ENCODE peak calls at places on chromosome 1, in five cellular contexts. D, G, V, L and Q are unnamed samples.

GRCh38 chr1:155981266-155982088 is 3.1 kb upstream of the ARHGEF2 start:
- DNase-seq in V (no peak), L (peak), G (no peak), D (no peak), Q (no peak)

GRCh38 chr1:205925730-205926129 is 17.5 kb downstream of the SLC26A9 start:
- DNase-seq in V (peak), L (no peak), D (no peak), G (no peak), Q (no peak)

GRCh38 chr1:19815801-19816736 is 986 bp upstream of the RNF186 start:
- DNase-seq in V (no peak), L (no peak), G (no peak), D (no peak), Q (no peak)

GRCh38 chr1:207920481-207921050 is 9.6 kb upstream of the CD34 start:
- DNase-seq in G (no peak), L (no peak), D (no peak), V (no peak), Q (no peak)

GRCh38 chr1:192877283-192877886 is 68.5 kb downstream of the RGS2 start:
- DNase-seq in D (no peak), V (no peak), L (no peak), G (no peak), Q (no peak)

GRCh38 chr1:209172286-209172685 is 411.2 kb upstream of the CAMK1G start:
- DNase-seq in G (no peak), D (no peak), L (no peak), V (no peak), Q (no peak)

GRCh38 chr1:170791941-170792340 is 128.0 kb downstream of the PRRX1 start:
- DNase-seq in D (no peak), G (no peak), V (no peak), L (no peak), Q (no peak)

GRCh38 chr1:10539411-10540043 is 64.8 kb downstream of the PEX14 start:
- DNase-seq in D (no peak), V (no peak), G (no peak), L (no peak), Q (no peak)

GRCh38 chr1:16163882-16164820 is 8.3 kb upstream of the EPHA2 start:
- DNase-seq in L (no peak), V (no peak), D (no peak), G (no peak), Q (no peak)

GRCh38 chr1:28812669-28813468 is 899 bp downstream of the OPRD1 start:
- DNase-seq in V (no peak), D (no peak), L (no peak), G (no peak), Q (no peak)

GRCh38 chr1:174398246-174398645 is 49.5 kb upstream of the GPR52 start:
- DNase-seq in G (no peak), L (no peak), V (no peak), D (no peak), Q (no peak)

GRCh38 chr1:26370591-26371382 is 1.8 kb downstream of the ZNF683 start:
- DNase-seq in G (no peak), D (no peak), V (no peak), L (no peak), Q (no peak)

GRCh38 chr1:6491076-6491449 is 404 bp downstream of the PLEKHG5 start:
- DNase-seq in V (no peak), D (no peak), G (no peak), L (no peak), Q (no peak)
- TF ChIP-seq CTCF in V (no peak), D (no peak), G (no peak), L (no peak), Q (no peak)

GRCh38 chr1:46194641-46195179 is 3.5 kb downstream of the POMGNT1 start:
- DNase-seq in L (no peak), G (no peak), D (no peak), V (no peak), Q (no peak)
- TF ChIP-seq CTCF in L (no peak), G (no peak), D (no peak), V (no peak), Q (no peak)

GRCh38 chr1:30249446-30250337 is 473.7 kb downstream of the MATN1 start:
- DNase-seq in D (no peak), V (no peak), L (no peak), G (no peak), Q (no peak)

GRCh38 chr1:30250338-30251022 is 472.9 kb downstream of the MATN1 start:
- DNase-seq in D (no peak), V (no peak), G (no peak), L (no peak), Q (no peak)

GRCh38 chr1:30253361-30253760 is 470.0 kb downstream of the MATN1 start:
- DNase-seq in V (no peak), L (no peak), G (no peak), D (no peak), Q (no peak)

GRCh38 chr1:30253807-30254440 is 469.5 kb downstream of the MATN1 start:
- DNase-seq in L (no peak), D (no peak), V (no peak), G (peak), Q (no peak)

DNA sequence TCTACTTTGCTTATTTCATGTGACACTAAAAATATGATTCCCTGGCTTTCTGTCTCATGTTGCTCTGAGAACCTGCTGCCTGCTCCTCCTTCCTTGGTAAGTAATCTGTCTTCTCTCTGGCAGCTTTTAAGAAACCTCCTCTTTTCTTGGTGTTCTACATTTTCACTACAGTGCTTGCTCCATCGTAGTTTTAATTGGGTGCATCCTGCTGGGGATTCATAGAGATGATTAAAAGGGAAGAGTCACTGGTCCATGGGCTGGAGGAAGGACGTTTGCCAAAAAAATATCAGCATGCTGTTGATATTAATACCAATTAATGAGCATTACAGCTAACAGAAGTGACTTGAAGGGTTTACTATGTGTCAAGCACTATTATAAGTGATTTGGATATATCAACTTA is 471.9 kb downstream of the MATN1 start:
- DNase-seq in D (no peak), L (no peak), V (no peak), G (no peak), Q (no peak)
- TF ChIP-seq CTCF in D (no peak), L (no peak), V (no peak), G (no peak), Q (no peak)

DNA sequence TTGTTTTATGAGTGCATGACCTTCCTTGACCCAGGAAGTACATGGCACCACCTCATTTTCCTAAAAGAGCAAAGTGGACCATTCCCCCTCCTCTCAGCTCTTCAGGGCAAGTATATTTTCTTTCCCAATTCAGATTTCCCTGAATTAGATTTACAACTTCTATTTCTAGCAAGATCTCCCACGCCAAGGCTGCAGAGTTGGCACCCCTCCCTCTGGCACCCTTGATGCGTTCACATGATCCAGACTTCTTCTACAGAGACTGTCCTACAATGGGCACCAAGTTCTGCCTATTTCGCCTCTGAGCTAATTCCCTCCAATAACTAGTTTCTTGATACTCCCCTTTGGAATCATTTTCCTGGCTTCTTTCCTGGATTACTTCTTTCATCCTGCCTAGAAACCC is 121.9 kb downstream of the CDC7 start:
- DNase-seq in V (peak), L (no peak), D (peak), G (no peak), Q (no peak)
- TF ChIP-seq CTCF in V (no peak), L (no peak), D (no peak), G (no peak), Q (no peak)

GRCh38 chr1:85849660-85850059 is 141.4 kb upstream of the ZNHIT6 start:
- DNase-seq in D (no peak), V (no peak), G (no peak), L (no peak), Q (no peak)

GRCh38 chr1:85847356-85847755 is 139.1 kb upstream of the ZNHIT6 start:
- DNase-seq in G (no peak), L (no peak), V (no peak), D (no peak), Q (no peak)

GRCh38 chr1:85846706-85847105 is 138.5 kb upstream of the ZNHIT6 start:
- DNase-seq in L (no peak), G (no peak), V (no peak), D (no peak), Q (no peak)

GRCh38 chr1:85850238-85850637 is 142.0 kb upstream of the ZNHIT6 start:
- DNase-seq in D (no peak), V (no peak), L (peak), G (no peak), Q (no peak)
- TF ChIP-seq CTCF in D (no peak), V (no peak), L (no peak), G (no peak), Q (no peak)

GRCh38 chr1:227789881-227790400 is 25.5 kb upstream of the PRSS38 start:
- DNase-seq in V (no peak), L (no peak), G (no peak), D (no peak), Q (no peak)
- TF ChIP-seq CTCF in V (no peak), L (no peak), G (no peak), D (no peak), Q (no peak)

DNA sequence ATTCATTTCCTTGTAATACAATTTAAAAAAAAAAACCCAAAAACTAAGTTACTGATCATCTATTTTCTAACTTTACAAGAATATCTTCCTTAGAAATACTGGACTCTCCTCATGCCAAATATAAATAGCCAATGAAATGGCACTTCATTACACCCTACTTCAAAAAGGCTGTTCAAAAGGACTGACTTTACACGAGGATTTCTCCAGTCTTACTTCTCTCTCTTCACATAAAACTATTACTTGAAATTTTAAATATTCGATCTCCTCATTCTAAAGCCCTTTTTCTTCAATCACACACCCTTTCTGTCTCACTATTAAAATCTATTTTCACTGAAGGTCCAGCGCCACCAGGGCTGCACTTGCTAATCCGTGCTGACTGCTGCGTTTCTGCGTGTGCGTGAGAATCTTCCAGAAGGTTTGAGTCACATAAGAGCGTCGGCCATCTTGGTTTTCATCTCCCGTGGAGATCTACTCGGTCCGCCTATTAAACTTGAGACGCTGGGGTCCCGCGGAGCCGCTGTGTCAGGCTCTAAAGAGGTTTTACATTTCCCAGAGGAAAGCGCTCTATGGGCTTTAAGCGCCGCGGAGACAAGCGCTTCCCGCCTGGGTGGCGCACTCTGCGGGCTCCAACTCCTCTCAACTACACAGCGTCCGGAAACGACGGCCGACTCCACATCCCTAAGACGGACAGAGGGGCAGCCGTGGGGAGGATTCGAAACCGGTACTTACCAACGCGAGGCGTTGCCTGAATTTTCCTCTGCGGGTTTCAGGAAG is 643 bp downstream of the LRIF1 start:
- DNase-seq in L (peak), D (peak), V (peak), G (peak), Q (peak)
- TF ChIP-seq CTCF in L (no peak), D (no peak), V (no peak), G (no peak), Q (no peak)